ENCODE peak calls at places on chromosomes 3 and 15, in nine cellular contexts. F, L, P, U, C, V, N, Q and B are unnamed samples.

GRCh38 chr3:150933473-150934008 is 28.3 kb upstream of the MINDY4B start:
- DNase-seq in N (no peak), U (no peak), Q (peak; percentile 24), F (no peak), P (no peak), V (no peak), L (peak; percentile 2), C (no peak), B (no peak)

GRCh38 chr3:21859124-21859781 is 108.2 kb upstream of the ZNF385D start:
- DNase-seq in P (no peak), V (no peak), U (no peak), Q (no peak), F (no peak), C (no peak), N (no peak), L (no peak), B (no peak)

GRCh38 chr15:37078000-37078399 is 22.3 kb downstream of the MEIS2 start:
- DNase-seq in N (no peak), F (no peak), P (no peak), V (no peak), C (no peak), U (no peak), L (no peak), Q (no peak), B (no peak)

GRCh38 chr3:9903238-9903624 is 583 bp downstream of the IL17RE start:
- DNase-seq in U (no peak), N (no peak), F (no peak), P (no peak), Q (peak; percentile 50), V (no peak), L (no peak), C (peak; percentile 54), B (no peak)

GRCh38 chr15:84826369-84826823 is 9.2 kb downstream of the ALPK3 start:
- DNase-seq in P (no peak), N (no peak), F (peak; percentile 46), L (peak; percentile 31), V (peak; percentile 27), U (no peak), C (peak; percentile 67), Q (peak; percentile 6), B (no peak)

GRCh38 chr15:56757884-56758283 is 24.6 kb upstream of the ZNF280D start:
- DNase-seq in V (no peak), C (no peak), N (no peak), P (no peak), L (no peak), F (no peak), Q (no peak), U (no peak), B (no peak)

GRCh38 chr15:96187916-96188315 is 142.6 kb upstream of the NR2F2 start:
- DNase-seq in P (no peak), L (no peak), N (no peak), C (no peak), F (no peak), V (no peak), Q (no peak), U (peak; percentile 3), B (no peak)

GRCh38 chr3:144033235-144033579 is 61.6 kb downstream of the DIPK2A start:
- DNase-seq in N (no peak), V (no peak), L (no peak), U (no peak), F (no peak), C (no peak), P (no peak), Q (no peak), B (no peak)

GRCh38 chr15:69118089-69118488 is 42.3 kb upstream of the GLCE start:
- DNase-seq in Q (no peak), F (no peak), V (no peak), U (no peak), P (no peak), L (peak; percentile 30), N (no peak), C (no peak), B (no peak)

GRCh38 chr15:40856736-40857135 is 12.9 kb downstream of the SPINT1 start:
- DNase-seq in U (no peak), P (no peak), N (no peak), C (no peak), V (no peak), Q (no peak), L (no peak), F (no peak), B (no peak)

GRCh38 chr15:49187537-49188245 is 17.6 kb downstream of the GALK2 start:
- DNase-seq in P (no peak), U (no peak), V (no peak), Q (peak; percentile 43), L (peak; percentile 33), C (peak; percentile 26), N (peak; percentile 43), F (no peak), B (no peak)

GRCh38 chr15:50166216-50166615 is 15.8 kb upstream of the SLC27A2 start:
- DNase-seq in Q (peak; percentile 88), L (peak; percentile 74), N (peak; percentile 20), P (peak; percentile 49), U (no peak), F (no peak), V (no peak), C (no peak), B (peak; percentile 60)

GRCh38 chr3:195886181-195887141 is 21.9 kb downstream of the TNK2 start:
- DNase-seq in P (no peak), N (no peak), Q (peak; percentile 85), U (no peak), F (no peak), L (no peak), V (no peak), C (peak; percentile 50), B (no peak)

GRCh38 chr15:67067161-67067853 is 1.9 kb downstream of the SMAD3 start:
- DNase-seq in C (no peak), P (no peak), L (no peak), Q (no peak), V (peak; percentile 16), N (no peak), U (no peak), F (peak; percentile 73), B (no peak)

GRCh38 chr3:197753263-197753662 is 3.6 kb downstream of the FYTTD1 start:
- DNase-seq in F (no peak), Q (no peak), C (peak; percentile 18), N (no peak), U (peak; percentile 27), P (no peak), V (no peak), L (peak; percentile 29), B (no peak)

DNA sequence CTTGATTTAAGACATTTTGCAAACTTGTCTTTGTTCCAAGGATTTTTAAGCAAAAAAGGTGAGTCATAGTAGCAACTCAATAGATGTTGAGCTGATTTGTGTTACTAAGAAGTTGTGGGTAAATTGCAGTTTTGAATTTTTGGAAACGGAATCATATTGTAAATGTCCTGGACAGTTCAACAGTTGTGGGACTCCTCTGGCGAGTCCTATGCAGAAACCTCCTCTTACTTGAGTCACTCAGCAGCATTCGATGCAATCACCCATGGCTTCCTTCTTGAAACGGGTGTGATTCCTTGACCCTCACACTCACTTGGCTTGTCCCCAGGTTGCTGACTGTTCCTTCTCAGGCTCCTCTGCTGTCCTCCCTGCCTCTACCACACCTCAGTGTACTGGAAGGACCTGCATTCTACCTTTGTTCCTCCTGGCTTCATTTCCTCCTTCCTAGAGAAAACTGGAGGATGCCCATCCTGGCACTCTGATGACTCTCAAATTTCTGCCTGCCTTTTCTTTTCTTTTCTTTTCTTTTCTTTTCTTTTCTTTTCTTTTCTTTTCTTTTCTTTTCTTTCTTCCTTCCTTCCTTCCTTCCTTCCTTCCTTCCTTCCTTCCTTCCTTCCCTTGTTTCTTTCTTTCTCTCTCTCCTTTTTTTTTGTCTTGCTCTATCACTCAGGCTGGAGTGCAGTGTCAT is 52.8 kb upstream of the DGKG start:
- DNase-seq in P (peak; percentile 46), N (peak; percentile 20), L (peak; percentile 50), Q (peak; percentile 93), U (no peak), C (peak; percentile 97), F (no peak), V (no peak), B (peak; percentile 79)
- H3K4me3 ChIP-seq in P (no peak overlapping the region), N (no peak overlapping the region), L (no peak overlapping the region), Q (no peak overlapping the region), U (no peak overlapping the region), C (peak overlapping the region; percentile 65), F (no peak overlapping the region), V (no peak overlapping the region), B (no peak overlapping the region)

GRCh38 chr3:3015472-3016089 is 94.6 kb downstream of the IL5RA start:
- DNase-seq in C (peak; percentile 52), F (no peak), V (peak; percentile 61), P (no peak), N (no peak), U (peak; percentile 58), Q (peak; percentile 7), L (peak; percentile 30), B (no peak)
- TF ChIP-seq CTCF in C (peak; percentile 54), F (peak; percentile 66), V (peak; percentile 50), P (no peak), N (no peak), U (peak; percentile 39), Q (no peak), L (peak; percentile 31), B (no peak)

GRCh38 chr15:83066761-83067637 is at the start of gene BTBD1:
- DNase-seq in N (peak; percentile 90), U (peak; percentile 96), C (peak; percentile 97), V (peak; percentile 95), F (peak; percentile 93), P (peak; percentile 82), Q (peak; percentile 98), L (peak; percentile 96), B (peak; percentile 89)

GRCh38 chr15:83066034-83066760 is 855 bp downstream of the BTBD1 start:
- DNase-seq in P (no peak), N (no peak), Q (no peak), L (peak; percentile 13), V (peak; percentile 9), U (no peak), C (peak; percentile 13), F (no peak), B (no peak)

GRCh38 chr15:83064859-83065258 is 2.2 kb downstream of the BTBD1 start:
- DNase-seq in V (no peak), Q (peak; percentile 36), C (peak; percentile 48), N (no peak), U (no peak), L (peak; percentile 21), F (no peak), P (no peak), B (no peak)

GRCh38 chr15:83063555-83063954 is 3.5 kb downstream of the BTBD1 start:
- DNase-seq in N (no peak), F (no peak), U (no peak), V (no peak), L (no peak), P (no peak), Q (no peak), C (no peak), B (no peak)

GRCh38 chr15:83065431-83065830 is 1.6 kb downstream of the BTBD1 start:
- DNase-seq in V (no peak), P (no peak), U (no peak), L (peak; percentile 11), F (no peak), N (no peak), Q (no peak), C (no peak), B (no peak)
- H3K4me3 ChIP-seq in V (peak overlapping the region; percentile 81), P (peak overlapping the region; percentile 64), U (peak overlapping the region; percentile 94), L (peak overlapping the region; percentile 69), F (peak overlapping the region; percentile 93), N (peak overlapping the region; percentile 89), Q (peak overlapping the region; percentile 87), C (peak overlapping the region; percentile 79), B (peak overlapping the region; percentile 67)

DNA sequence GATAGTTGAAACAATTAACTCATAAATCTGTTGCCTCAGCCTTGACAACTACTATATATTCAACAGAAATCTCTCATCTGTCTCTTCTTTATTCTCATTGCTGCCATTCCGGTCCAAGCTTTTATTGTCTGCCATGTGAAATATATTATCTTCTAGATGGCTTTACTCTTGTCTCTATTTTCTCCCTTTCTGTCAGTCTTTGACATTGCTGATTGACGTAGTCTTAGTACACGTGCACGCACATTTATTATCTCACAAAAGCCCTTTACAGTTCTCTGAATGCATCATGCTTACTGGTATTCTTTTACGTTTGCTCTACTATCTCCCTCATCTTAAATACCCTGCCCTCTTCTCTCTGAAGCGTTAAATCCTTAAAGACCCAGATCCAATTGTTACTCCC is 5.6 kb downstream of the PDIA3 start:
- DNase-seq in P (no peak), N (no peak), F (no peak), C (no peak), U (no peak), Q (no peak), L (no peak), V (no peak), B (no peak)
- TF ChIP-seq CTCF in P (no peak), N (no peak), F (no peak), C (no peak), U (no peak), Q (no peak), L (no peak), V (no peak), B (no peak)